ENCODE peak calls at places on chromosomes 2 and 18, in six cellular contexts. M, E, S, J, R and H are unnamed samples.

GRCh38 chr18:10878703-10879102 is 270.7 kb downstream of the PIEZO2 start:
- DNase-seq in M (no peak), E (no peak), S (no peak), J (no peak), R (no peak), H (no peak)

GRCh38 chr2:162230761-162231160 is 12.5 kb downstream of the FAP start:
- DNase-seq in M (no peak), E (no peak), S (no peak), J (no peak), R (no peak), H (no peak)

GRCh38 chr18:79508565-79509535 is 113.1 kb downstream of the NFATC1 start:
- DNase-seq in M (no peak), E (no peak), S (no peak), J (no peak), R (no peak), H (no peak)

GRCh38 chr2:134360750-134361487 is 107.0 kb downstream of the MGAT5 start:
- DNase-seq in M (no peak), E (no peak), S (no peak), J (no peak), R (no peak), H (no peak)

GRCh38 chr2:174009488-174010223 is 44.5 kb upstream of the SP3 start:
- DNase-seq in M (peak; percentile 68), E (peak; percentile 52), S (peak; percentile 47), J (no peak), R (no peak), H (no peak)

GRCh38 chr2:20365249-20365817 is 14.7 kb upstream of the PUM2 start:
- DNase-seq in M (peak; percentile 52), E (peak; percentile 76), S (peak; percentile 85), J (no peak), R (no peak), H (no peak)

GRCh38 chr18:43192408-43192807 is 76.9 kb upstream of the RIT2 start:
- DNase-seq in M (peak; percentile 32), E (peak; percentile 26), S (peak; percentile 5), J (no peak), R (no peak), H (no peak)

GRCh38 chr2:38622210-38622609 is 19.5 kb upstream of the HNRNPLL start:
- DNase-seq in M (no peak), E (no peak), S (no peak), J (no peak), R (no peak), H (no peak)

GRCh38 chr18:60372598-60372997 is at the start of gene MC4R:
- DNase-seq in M (peak; percentile 86), E (peak; percentile 94), S (peak; percentile 35), J (no peak), R (no peak), H (peak; percentile 68)

GRCh38 chr2:199603748-199604291 is 146.1 kb upstream of the SATB2 start:
- DNase-seq in M (peak; percentile 33), E (no peak), S (no peak), J (no peak), R (no peak), H (no peak)

GRCh38 chr2:199606193-199606780 is 148.5 kb upstream of the SATB2 start:
- DNase-seq in M (no peak), E (no peak), S (no peak), J (no peak), R (no peak), H (no peak)

GRCh38 chr2:199602896-199603482 is 145.2 kb upstream of the SATB2 start:
- DNase-seq in M (peak; percentile 12), E (no peak), S (no peak), J (no peak), R (no peak), H (no peak)

GRCh38 chr2:199607914-199608313 is 150.2 kb upstream of the SATB2 start:
- DNase-seq in M (no peak), E (no peak), S (no peak), J (no peak), R (no peak), H (no peak)

GRCh38 chr2:199602271-199602895 is 144.6 kb upstream of the SATB2 start:
- DNase-seq in M (no peak), E (peak; percentile 7), S (no peak), J (no peak), R (no peak), H (no peak)
- TF ChIP-seq CTCF in M (peak; percentile 27), E (no peak), S (no peak), J (no peak), R (no peak), H (peak; percentile 12)

GRCh38 chr18:25231327-25231691 is 120.7 kb downstream of the ZNF521 start:
- DNase-seq in M (no peak), E (no peak), S (no peak), J (no peak), R (no peak), H (no peak)

GRCh38 chr18:25228410-25228809 is 123.6 kb downstream of the ZNF521 start:
- DNase-seq in M (no peak), E (no peak), S (no peak), J (no peak), R (no peak), H (no peak)

GRCh38 chr18:25229080-25229479 is 122.9 kb downstream of the ZNF521 start:
- DNase-seq in M (peak; percentile 67), E (peak; percentile 49), S (no peak), J (no peak), R (peak; percentile 13), H (peak; percentile 66)

GRCh38 chr18:25229858-25230257 is 122.1 kb downstream of the ZNF521 start:
- DNase-seq in M (no peak), E (no peak), S (no peak), J (no peak), R (no peak), H (no peak)

DNA sequence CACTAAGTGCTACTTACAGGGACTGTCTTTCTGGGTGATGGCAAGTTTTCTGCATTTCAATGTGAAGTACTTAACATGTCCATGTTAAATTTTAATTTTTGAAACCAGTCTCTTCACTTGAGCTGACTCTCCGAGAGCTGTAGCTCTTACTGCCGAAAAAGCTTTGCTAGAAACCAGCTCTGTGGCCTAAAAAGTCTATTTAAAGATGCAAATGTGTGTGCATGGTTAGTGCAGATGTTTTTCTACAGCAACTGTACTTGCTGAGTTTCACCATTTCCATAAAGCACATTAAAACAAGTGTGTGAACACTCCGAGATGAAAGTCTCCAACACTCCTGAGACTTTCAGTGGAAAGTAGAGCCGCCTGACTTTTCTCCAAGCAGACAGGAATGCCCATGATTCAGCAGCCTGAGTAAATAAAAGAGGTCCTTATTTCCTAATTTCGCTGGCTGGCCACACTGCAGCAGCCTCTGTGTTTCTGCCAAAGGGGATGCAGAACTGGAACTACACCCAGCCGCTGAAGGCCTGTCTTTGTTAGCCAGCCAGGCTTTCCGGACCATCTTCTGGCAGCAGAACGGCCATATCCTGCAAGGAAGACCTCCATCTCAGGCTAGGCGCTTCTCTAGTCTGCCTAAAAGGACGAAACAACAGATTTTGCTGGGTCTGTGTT is 121.2 kb downstream of the ZNF521 start:
- DNase-seq in M (peak; percentile 88), E (peak; percentile 80), S (peak; percentile 43), J (peak; percentile 46), R (peak; percentile 79), H (peak; percentile 70)
- H3K4me3 ChIP-seq in M (no peak overlapping the region), E (no peak overlapping the region), S (no peak overlapping the region), J (peak overlapping the region; percentile 59), R (no peak overlapping the region), H (no peak overlapping the region)

GRCh38 chr18:50340078-50340477 is 34.8 kb upstream of the SKA1 start:
- DNase-seq in M (no peak), E (no peak), S (no peak), J (no peak), R (no peak), H (no peak)
- TF ChIP-seq CTCF in M (no peak), E (no peak), S (no peak), J (no peak), R (no peak), H (no peak)

DNA sequence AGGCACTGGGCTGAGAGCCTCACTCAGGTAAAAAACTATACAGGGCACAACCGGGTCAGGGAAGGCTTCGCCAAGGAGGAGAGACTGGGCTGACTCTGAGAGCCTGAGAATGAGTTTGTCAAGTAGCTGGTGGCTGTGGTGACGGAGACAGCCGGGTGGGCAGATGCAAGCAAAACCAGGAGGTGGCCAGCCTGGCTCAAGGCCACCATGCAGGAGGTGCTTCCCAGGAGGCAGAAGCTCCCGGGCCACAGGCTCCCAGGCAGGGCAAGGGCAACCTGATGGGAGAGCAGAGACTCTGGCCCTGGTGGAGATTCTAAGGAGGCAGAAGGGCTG is 2.9 kb upstream of the INHBB start:
- DNase-seq in M (no peak), E (no peak), S (no peak), J (no peak), R (no peak), H (no peak)
- H3K4me3 ChIP-seq in M (no peak overlapping the region), E (no peak overlapping the region), S (no peak overlapping the region), J (peak overlapping the region; percentile 67), R (no peak overlapping the region), H (no peak overlapping the region)

GRCh38 chr18:63970803-63971191 is 916 bp downstream of the SERPINB8 start:
- DNase-seq in M (no peak), E (no peak), S (peak; percentile 79), J (no peak), R (peak; percentile 35), H (no peak)

GRCh38 chr18:63975632-63976031 is 5.8 kb downstream of the SERPINB8 start:
- DNase-seq in M (no peak), E (no peak), S (no peak), J (no peak), R (no peak), H (no peak)

GRCh38 chr18:63977040-63977439 is 7.2 kb downstream of the SERPINB8 start:
- DNase-seq in M (no peak), E (no peak), S (no peak), J (no peak), R (no peak), H (no peak)

GRCh38 chr18:63971320-63972071 is 1.6 kb downstream of the SERPINB8 start:
- DNase-seq in M (no peak), E (no peak), S (no peak), J (no peak), R (no peak), H (no peak)

GRCh38 chr18:63974991-63975390 is 5.1 kb downstream of the SERPINB8 start:
- DNase-seq in M (peak; percentile 42), E (peak; percentile 76), S (peak; percentile 45), J (no peak), R (no peak), H (no peak)
- TF ChIP-seq CTCF in M (peak; percentile 51), E (peak; percentile 57), S (peak; percentile 33), J (no peak), R (no peak), H (peak; percentile 49)

GRCh38 chr2:126656311-126657145 is 570 bp downstream of the GYPC start:
- DNase-seq in M (peak; percentile 53), E (peak; percentile 44), S (no peak), J (no peak), R (no peak), H (peak; percentile 15)
- H3K4me3 ChIP-seq in M (peak overlapping the region; percentile 67), E (peak overlapping the region; percentile 88), S (peak overlapping the region; percentile 50), J (peak overlapping the region; percentile 82), R (peak overlapping the region; percentile 56), H (peak overlapping the region; percentile 68)

GRCh38 chr18:27996792-27997191 is 180.1 kb downstream of the CDH2 start:
- DNase-seq in M (peak; percentile 51), E (peak; percentile 43), S (peak; percentile 52), J (no peak), R (no peak), H (peak; percentile 40)
- TF ChIP-seq CTCF in M (no peak), E (no peak), S (no peak), J (no peak), R (no peak), H (no peak)